ENCODE peak calls at places on chromosome 20, in six cellular contexts. One of them, this sample, is unnamed.

GRCh38 chr20:57638173-57638894 is 18.1 kb upstream of the ZBP1 start:
- DNase-seq in CD4-positive, CD25-positive, alpha-beta regulatory T cell: no peak
- DNase-seq in DMS79: no peak
- DNase-seq in ovary: no peak
- DNase-seq in fibroblast of mammary gland: peak
- DNase-seq in dorsolateral prefrontal cortex: no peak
- DNase-seq in this sample: no peak

GRCh38 chr20:19812056-19812455 is 54.0 kb downstream of the RIN2 start:
- DNase-seq in fibroblast of mammary gland: no peak
- DNase-seq in dorsolateral prefrontal cortex: no peak
- DNase-seq in ovary: no peak
- DNase-seq in DMS79: no peak
- DNase-seq in CD4-positive, CD25-positive, alpha-beta regulatory T cell: no peak
- DNase-seq in this sample: no peak

GRCh38 chr20:32536861-32537656 is 48.1 kb downstream of the NOL4L start:
- DNase-seq in fibroblast of mammary gland: no peak
- DNase-seq in DMS79: peak
- DNase-seq in CD4-positive, CD25-positive, alpha-beta regulatory T cell: peak
- DNase-seq in ovary: no peak
- DNase-seq in dorsolateral prefrontal cortex: no peak
- DNase-seq in this sample: peak

GRCh38 chr20:40908311-40908710 is 120.3 kb upstream of the TOP1 start:
- DNase-seq in fibroblast of mammary gland: no peak
- DNase-seq in ovary: no peak
- DNase-seq in dorsolateral prefrontal cortex: no peak
- DNase-seq in CD4-positive, CD25-positive, alpha-beta regulatory T cell: no peak
- DNase-seq in DMS79: no peak
- DNase-seq in this sample: no peak

GRCh38 chr20:35093245-35093884 is 758 bp upstream of the TRPC4AP start:
- DNase-seq in ovary: no peak
- DNase-seq in fibroblast of mammary gland: peak
- DNase-seq in CD4-positive, CD25-positive, alpha-beta regulatory T cell: no peak
- DNase-seq in dorsolateral prefrontal cortex: no peak
- DNase-seq in DMS79: no peak
- DNase-seq in this sample: peak

GRCh38 chr20:13953227-13953626 is 37.2 kb downstream of the SEL1L2 start:
- DNase-seq in CD4-positive, CD25-positive, alpha-beta regulatory T cell: no peak
- DNase-seq in ovary: no peak
- DNase-seq in dorsolateral prefrontal cortex: no peak
- DNase-seq in fibroblast of mammary gland: no peak
- DNase-seq in DMS79: no peak
- DNase-seq in this sample: no peak

GRCh38 chr20:59402697-59403096 is 102.3 kb downstream of the EDN3 start:
- DNase-seq in ovary: no peak
- DNase-seq in DMS79: no peak
- DNase-seq in fibroblast of mammary gland: no peak
- DNase-seq in CD4-positive, CD25-positive, alpha-beta regulatory T cell: no peak
- DNase-seq in dorsolateral prefrontal cortex: no peak
- DNase-seq in this sample: no peak

GRCh38 chr20:6582449-6582848 is 185.0 kb upstream of the BMP2 start:
- DNase-seq in ovary: no peak
- DNase-seq in dorsolateral prefrontal cortex: no peak
- DNase-seq in CD4-positive, CD25-positive, alpha-beta regulatory T cell: no peak
- DNase-seq in fibroblast of mammary gland: no peak
- DNase-seq in DMS79: no peak
- DNase-seq in this sample: no peak

GRCh38 chr20:23094927-23095326 is 8.8 kb upstream of the CD93 start:
- DNase-seq in ovary: no peak
- DNase-seq in fibroblast of mammary gland: no peak
- DNase-seq in DMS79: no peak
- DNase-seq in dorsolateral prefrontal cortex: no peak
- DNase-seq in CD4-positive, CD25-positive, alpha-beta regulatory T cell: no peak
- DNase-seq in this sample: no peak

GRCh38 chr20:3712279-3712873 is at the start of gene SIGLEC1:
- DNase-seq in dorsolateral prefrontal cortex: no peak
- DNase-seq in fibroblast of mammary gland: no peak
- DNase-seq in DMS79: no peak
- DNase-seq in CD4-positive, CD25-positive, alpha-beta regulatory T cell: no peak
- DNase-seq in ovary: no peak
- DNase-seq in this sample: no peak

GRCh38 chr20:46388201-46388836 is 18.1 kb downstream of the ELMO2 start:
- DNase-seq in DMS79: no peak
- DNase-seq in CD4-positive, CD25-positive, alpha-beta regulatory T cell: no peak
- DNase-seq in ovary: no peak
- DNase-seq in fibroblast of mammary gland: no peak
- DNase-seq in dorsolateral prefrontal cortex: no peak
- DNase-seq in this sample: no peak

GRCh38 chr20:16953858-16954257 is 205.7 kb downstream of the OTOR start:
- DNase-seq in ovary: no peak
- DNase-seq in CD4-positive, CD25-positive, alpha-beta regulatory T cell: no peak
- DNase-seq in fibroblast of mammary gland: no peak
- DNase-seq in DMS79: no peak
- DNase-seq in dorsolateral prefrontal cortex: no peak
- DNase-seq in this sample: no peak

GRCh38 chr20:47453167-47453782 is 48.4 kb upstream of the NCOA3 start:
- DNase-seq in ovary: no peak
- DNase-seq in dorsolateral prefrontal cortex: no peak
- DNase-seq in CD4-positive, CD25-positive, alpha-beta regulatory T cell: no peak
- DNase-seq in fibroblast of mammary gland: peak
- DNase-seq in DMS79: no peak
- DNase-seq in this sample: peak

GRCh38 chr20:35891375-35891774 is 62.9 kb downstream of the SCAND1 start:
- DNase-seq in dorsolateral prefrontal cortex: no peak
- DNase-seq in CD4-positive, CD25-positive, alpha-beta regulatory T cell: no peak
- DNase-seq in ovary: no peak
- DNase-seq in DMS79: no peak
- DNase-seq in fibroblast of mammary gland: peak
- DNase-seq in this sample: no peak

GRCh38 chr20:22795897-22796296 is 211.5 kb upstream of the FOXA2 start:
- DNase-seq in DMS79: no peak
- DNase-seq in ovary: peak
- DNase-seq in CD4-positive, CD25-positive, alpha-beta regulatory T cell: no peak
- DNase-seq in dorsolateral prefrontal cortex: no peak
- DNase-seq in fibroblast of mammary gland: peak
- DNase-seq in this sample: no peak

GRCh38 chr20:7113577-7114466 is 346.3 kb downstream of the BMP2 start:
- DNase-seq in CD4-positive, CD25-positive, alpha-beta regulatory T cell: no peak
- DNase-seq in ovary: no peak
- DNase-seq in DMS79: no peak
- DNase-seq in dorsolateral prefrontal cortex: peak
- DNase-seq in fibroblast of mammary gland: peak
- DNase-seq in this sample: no peak

GRCh38 chr20:58778774-58779173 is 71.9 kb downstream of the GNAS-AS1 start:
- DNase-seq in CD4-positive, CD25-positive, alpha-beta regulatory T cell: no peak
- DNase-seq in dorsolateral prefrontal cortex: no peak
- DNase-seq in fibroblast of mammary gland: no peak
- DNase-seq in ovary: no peak
- DNase-seq in DMS79: no peak
- DNase-seq in this sample: no peak

GRCh38 chr20:58571942-58572666 is 56.9 kb upstream of the APCDD1L start:
- DNase-seq in CD4-positive, CD25-positive, alpha-beta regulatory T cell: no peak
- DNase-seq in fibroblast of mammary gland: no peak
- DNase-seq in dorsolateral prefrontal cortex: no peak
- DNase-seq in ovary: no peak
- DNase-seq in DMS79: no peak
- DNase-seq in this sample: no peak

GRCh38 chr20:32208499-32209154 is 947 bp downstream of the POFUT1 start:
- DNase-seq in DMS79: no peak
- DNase-seq in CD4-positive, CD25-positive, alpha-beta regulatory T cell: no peak
- DNase-seq in ovary: no peak
- DNase-seq in fibroblast of mammary gland: no peak
- DNase-seq in dorsolateral prefrontal cortex: no peak
- DNase-seq in this sample: no peak

GRCh38 chr20:56429496-56429895 is 17.4 kb downstream of the CASS4 start:
- DNase-seq in DMS79: no peak
- DNase-seq in dorsolateral prefrontal cortex: no peak
- DNase-seq in ovary: no peak
- DNase-seq in fibroblast of mammary gland: peak
- DNase-seq in CD4-positive, CD25-positive, alpha-beta regulatory T cell: no peak
- DNase-seq in this sample: peak

GRCh38 chr20:3209946-3210317 is 634 bp downstream of the ITPA start:
- DNase-seq in fibroblast of mammary gland: peak
- DNase-seq in CD4-positive, CD25-positive, alpha-beta regulatory T cell: no peak
- DNase-seq in ovary: no peak
- DNase-seq in DMS79: no peak
- DNase-seq in dorsolateral prefrontal cortex: no peak
- DNase-seq in this sample: no peak

GRCh38 chr20:13770141-13770540 is 14.6 kb downstream of the ESF1 start:
- DNase-seq in ovary: no peak
- DNase-seq in fibroblast of mammary gland: no peak
- DNase-seq in DMS79: no peak
- DNase-seq in dorsolateral prefrontal cortex: no peak
- DNase-seq in CD4-positive, CD25-positive, alpha-beta regulatory T cell: no peak
- DNase-seq in this sample: no peak

GRCh38 chr20:22861231-22861980 is 173.7 kb upstream of the SSTR4 start:
- DNase-seq in ovary: no peak
- DNase-seq in fibroblast of mammary gland: peak
- DNase-seq in DMS79: no peak
- DNase-seq in dorsolateral prefrontal cortex: no peak
- DNase-seq in CD4-positive, CD25-positive, alpha-beta regulatory T cell: no peak
- DNase-seq in this sample: no peak

GRCh38 chr20:46342045-46342378 is 33.7 kb upstream of the CDH22 start:
- DNase-seq in CD4-positive, CD25-positive, alpha-beta regulatory T cell: no peak
- DNase-seq in ovary: no peak
- DNase-seq in dorsolateral prefrontal cortex: no peak
- DNase-seq in fibroblast of mammary gland: no peak
- DNase-seq in DMS79: no peak
- DNase-seq in this sample: no peak

GRCh38 chr20:50953821-50954220 is 4.5 kb downstream of the DPM1 start:
- DNase-seq in fibroblast of mammary gland: no peak
- DNase-seq in CD4-positive, CD25-positive, alpha-beta regulatory T cell: no peak
- DNase-seq in DMS79: no peak
- DNase-seq in dorsolateral prefrontal cortex: no peak
- DNase-seq in ovary: no peak
- DNase-seq in this sample: no peak

GRCh38 chr20:45322952-45323383 is 14.9 kb upstream of the MATN4 start:
- DNase-seq in ovary: no peak
- DNase-seq in CD4-positive, CD25-positive, alpha-beta regulatory T cell: no peak
- DNase-seq in dorsolateral prefrontal cortex: peak
- DNase-seq in DMS79: no peak
- DNase-seq in fibroblast of mammary gland: peak
- DNase-seq in this sample: no peak

GRCh38 chr20:31863296-31864085 is 6.8 kb downstream of the DUSP15 start:
- DNase-seq in fibroblast of mammary gland: no peak
- DNase-seq in ovary: no peak
- DNase-seq in CD4-positive, CD25-positive, alpha-beta regulatory T cell: no peak
- DNase-seq in dorsolateral prefrontal cortex: no peak
- DNase-seq in DMS79: no peak
- DNase-seq in this sample: peak

GRCh38 chr20:58229198-58229802 is 847 bp upstream of the ANKRD60 start:
- DNase-seq in fibroblast of mammary gland: no peak
- DNase-seq in DMS79: peak
- DNase-seq in dorsolateral prefrontal cortex: no peak
- DNase-seq in CD4-positive, CD25-positive, alpha-beta regulatory T cell: no peak
- DNase-seq in ovary: no peak
- DNase-seq in this sample: no peak

GRCh38 chr20:15832512-15832911 is 740.7 kb downstream of the KIF16B start:
- DNase-seq in DMS79: no peak
- DNase-seq in ovary: no peak
- DNase-seq in dorsolateral prefrontal cortex: no peak
- DNase-seq in CD4-positive, CD25-positive, alpha-beta regulatory T cell: no peak
- DNase-seq in fibroblast of mammary gland: no peak
- DNase-seq in this sample: no peak

GRCh38 chr20:32017711-32018251 is 7.5 kb downstream of the CCM2L start:
- DNase-seq in CD4-positive, CD25-positive, alpha-beta regulatory T cell: peak
- DNase-seq in DMS79: peak
- DNase-seq in fibroblast of mammary gland: no peak
- DNase-seq in ovary: no peak
- DNase-seq in dorsolateral prefrontal cortex: no peak
- DNase-seq in this sample: peak

GRCh38 chr20:50136822-50137599 is 16.5 kb downstream of the PEDS1 start:
- DNase-seq in fibroblast of mammary gland: peak
- DNase-seq in ovary: no peak
- DNase-seq in CD4-positive, CD25-positive, alpha-beta regulatory T cell: no peak
- DNase-seq in dorsolateral prefrontal cortex: no peak
- DNase-seq in DMS79: no peak
- DNase-seq in this sample: no peak

GRCh38 chr20:36447101-36447500 is 94.2 kb upstream of the MYL9 start:
- DNase-seq in DMS79: peak
- DNase-seq in dorsolateral prefrontal cortex: no peak
- DNase-seq in CD4-positive, CD25-positive, alpha-beta regulatory T cell: no peak
- DNase-seq in fibroblast of mammary gland: no peak
- DNase-seq in ovary: no peak
- DNase-seq in this sample: no peak

GRCh38 chr20:10919549-10920140 is 245.8 kb upstream of the JAG1 start:
- DNase-seq in fibroblast of mammary gland: peak
- DNase-seq in dorsolateral prefrontal cortex: no peak
- DNase-seq in DMS79: no peak
- DNase-seq in ovary: peak
- DNase-seq in CD4-positive, CD25-positive, alpha-beta regulatory T cell: no peak
- DNase-seq in this sample: no peak

GRCh38 chr20:35398660-35399144 is 13.1 kb downstream of the UQCC1 start:
- DNase-seq in dorsolateral prefrontal cortex: no peak
- DNase-seq in fibroblast of mammary gland: peak
- DNase-seq in ovary: no peak
- DNase-seq in CD4-positive, CD25-positive, alpha-beta regulatory T cell: no peak
- DNase-seq in DMS79: no peak
- DNase-seq in this sample: no peak

GRCh38 chr20:3446779-3447178 is 24.0 kb upstream of the ATRN start:
- DNase-seq in dorsolateral prefrontal cortex: no peak
- DNase-seq in DMS79: no peak
- DNase-seq in fibroblast of mammary gland: no peak
- DNase-seq in ovary: no peak
- DNase-seq in CD4-positive, CD25-positive, alpha-beta regulatory T cell: no peak
- DNase-seq in this sample: no peak